ENCODE peak calls at places on chromosomes 3 and 15, in ten cellular contexts. A, Q, B, W, L, K, X, F, Y and U are unnamed samples.

GRCh38 chr15:81029416-81030367 is 29.0 kb downstream of the TLNRD1 start:
- DNase-seq in A (no peak), Q (no peak), B (no peak), W (no peak), L (peak), K (no peak), X (peak), F (no peak), Y (no peak), U (no peak)

GRCh38 chr3:10469406-10470119 is 35.8 kb downstream of the ATP2B2 start:
- DNase-seq in A (no peak), Q (no peak), B (no peak), W (no peak), L (no peak), K (no peak), X (no peak), F (no peak), Y (no peak), U (no peak)

GRCh38 chr3:111033470-111034108 is 38.0 kb upstream of the NECTIN3 start:
- DNase-seq in A (no peak), Q (no peak), B (no peak), W (no peak), L (no peak), K (no peak), X (no peak), F (no peak), Y (no peak), U (no peak)

GRCh38 chr3:2390926-2391532 is 292.4 kb downstream of the CNTN4 start:
- DNase-seq in A (no peak), Q (no peak), B (no peak), W (no peak), L (no peak), K (no peak), X (no peak), F (no peak), Y (no peak), U (no peak)

GRCh38 chr3:39267631-39268553 is 11.9 kb downstream of the CX3CR1 start:
- DNase-seq in A (no peak), Q (no peak), B (no peak), W (no peak), L (no peak), K (no peak), X (no peak), F (peak), Y (no peak), U (no peak)

GRCh38 chr3:128021768-128022372 is 30.4 kb upstream of the SEC61A1 start:
- DNase-seq in A (no peak), Q (no peak), B (no peak), W (no peak), L (no peak), K (no peak), X (no peak), F (no peak), Y (no peak), U (no peak)

GRCh38 chr3:10627884-10628572 is 122.6 kb upstream of the ATP2B2 start:
- DNase-seq in A (no peak), Q (no peak), B (no peak), W (no peak), L (no peak), K (no peak), X (no peak), F (no peak), Y (no peak), U (no peak)

GRCh38 chr3:182327196-182327681 is 466.1 kb upstream of the ATP11B start:
- DNase-seq in A (no peak), Q (no peak), B (no peak), W (no peak), L (peak), K (no peak), X (no peak), F (no peak), Y (no peak), U (no peak)

GRCh38 chr15:34085746-34086145 is 15.9 kb downstream of the EMC7 start:
- DNase-seq in A (no peak), Q (no peak), B (no peak), W (no peak), L (no peak), K (no peak), X (peak), F (no peak), Y (no peak), U (no peak)

GRCh38 chr15:88865498-88866099 is 29.7 kb downstream of the HAPLN3 start:
- DNase-seq in A (no peak), Q (no peak), B (no peak), W (no peak), L (no peak), K (no peak), X (no peak), F (no peak), Y (no peak), U (no peak)

GRCh38 chr3:120198305-120198878 is 86.6 kb downstream of the GPR156 start:
- DNase-seq in A (peak), Q (no peak), B (no peak), W (peak), L (peak), K (no peak), X (peak), F (no peak), Y (peak), U (no peak)

GRCh38 chr3:14238356-14238755 is 59.7 kb downstream of the LSM3 start:
- DNase-seq in A (no peak), Q (peak), B (no peak), W (no peak), L (no peak), K (no peak), X (no peak), F (no peak), Y (no peak), U (no peak)

GRCh38 chr15:57550640-57551039 is 41.1 kb upstream of the MYZAP start:
- DNase-seq in A (no peak), Q (no peak), B (no peak), W (no peak), L (no peak), K (no peak), X (no peak), F (no peak), Y (no peak), U (no peak)

GRCh38 chr3:195236076-195236798 is 34.7 kb downstream of the XXYLT1 start:
- DNase-seq in A (no peak), Q (peak), B (no peak), W (no peak), L (no peak), K (no peak), X (no peak), F (no peak), Y (no peak), U (no peak)